ENCODE peak calls at places on chromosomes 12 and 14, in seven cellular contexts. One of them, this sample, is unnamed.

GRCh38 chr14:72605096-72605920 is 288.6 kb downstream of the DPF3 start:
- DNase-seq in mesothelial cell of epicardium: peak; percentile 32
- DNase-seq in activated B cell treated with CpG ODN at 0.5 μM for 24 hours: no peak
- DNase-seq in ascending aorta: no peak
- DNase-seq in PC-3: no peak
- DNase-seq in mucosa of descending colon: no peak
- DNase-seq in neural progenitor cell: no peak
- DNase-seq in this sample: no peak

GRCh38 chr12:5267603-5268423 is 164.1 kb upstream of the NTF3 start:
- DNase-seq in mesothelial cell of epicardium: no peak
- DNase-seq in activated B cell treated with CpG ODN at 0.5 μM for 24 hours: no peak
- DNase-seq in ascending aorta: no peak
- DNase-seq in PC-3: no peak
- DNase-seq in mucosa of descending colon: no peak
- DNase-seq in neural progenitor cell: no peak
- DNase-seq in this sample: no peak

GRCh38 chr12:51421266-51421884 is 3.3 kb upstream of the SLC4A8 start:
- DNase-seq in mesothelial cell of epicardium: no peak
- DNase-seq in activated B cell treated with CpG ODN at 0.5 μM for 24 hours: no peak
- DNase-seq in ascending aorta: no peak
- DNase-seq in PC-3: peak; percentile 84
- DNase-seq in mucosa of descending colon: peak; percentile 40
- DNase-seq in neural progenitor cell: peak; percentile 82
- DNase-seq in this sample: peak; percentile 61

GRCh38 chr12:6372403-6373003 is 2.9 kb downstream of the SCNN1A start:
- DNase-seq in mesothelial cell of epicardium: no peak
- DNase-seq in activated B cell treated with CpG ODN at 0.5 μM for 24 hours: no peak
- DNase-seq in ascending aorta: no peak
- DNase-seq in PC-3: peak; percentile 86
- DNase-seq in mucosa of descending colon: peak; percentile 56
- DNase-seq in neural progenitor cell: peak; percentile 35
- DNase-seq in this sample: no peak

GRCh38 chr14:103500148-103500990 is 22.3 kb downstream of the CKB start:
- DNase-seq in mesothelial cell of epicardium: peak; percentile 88
- DNase-seq in activated B cell treated with CpG ODN at 0.5 μM for 24 hours: peak; percentile 60
- DNase-seq in ascending aorta: no peak
- DNase-seq in PC-3: peak; percentile 81
- DNase-seq in mucosa of descending colon: peak; percentile 90
- DNase-seq in neural progenitor cell: peak; percentile 94
- DNase-seq in this sample: peak; percentile 71

GRCh38 chr12:1185460-1186182 is 194.6 kb downstream of the ERC1 start:
- DNase-seq in mesothelial cell of epicardium: no peak
- DNase-seq in activated B cell treated with CpG ODN at 0.5 μM for 24 hours: no peak
- DNase-seq in ascending aorta: no peak
- DNase-seq in PC-3: no peak
- DNase-seq in mucosa of descending colon: no peak
- DNase-seq in neural progenitor cell: no peak
- DNase-seq in this sample: peak; percentile 64

GRCh38 chr14:75426332-75427125 is 1.3 kb upstream of the JDP2 start:
- DNase-seq in mesothelial cell of epicardium: no peak
- DNase-seq in activated B cell treated with CpG ODN at 0.5 μM for 24 hours: peak; percentile 30
- DNase-seq in ascending aorta: no peak
- DNase-seq in PC-3: no peak
- DNase-seq in mucosa of descending colon: no peak
- DNase-seq in neural progenitor cell: no peak
- DNase-seq in this sample: peak; percentile 86

GRCh38 chr14:50530794-50531193 is 1.6 kb downstream of the MAP4K5 start:
- DNase-seq in mesothelial cell of epicardium: no peak
- DNase-seq in activated B cell treated with CpG ODN at 0.5 μM for 24 hours: no peak
- DNase-seq in ascending aorta: no peak
- DNase-seq in PC-3: peak; percentile 26
- DNase-seq in mucosa of descending colon: no peak
- DNase-seq in neural progenitor cell: no peak
- DNase-seq in this sample: no peak

GRCh38 chr12:15756822-15757221 is 32.4 kb downstream of the EPS8 start:
- DNase-seq in mesothelial cell of epicardium: no peak
- DNase-seq in activated B cell treated with CpG ODN at 0.5 μM for 24 hours: no peak
- DNase-seq in ascending aorta: no peak
- DNase-seq in PC-3: peak; percentile 29
- DNase-seq in mucosa of descending colon: no peak
- DNase-seq in neural progenitor cell: no peak
- DNase-seq in this sample: no peak

GRCh38 chr12:131827961-131828534 is at the start of gene MMP17:
- DNase-seq in mesothelial cell of epicardium: peak; percentile 56
- DNase-seq in activated B cell treated with CpG ODN at 0.5 μM for 24 hours: peak; percentile 69
- DNase-seq in ascending aorta: no peak
- DNase-seq in PC-3: peak; percentile 79
- DNase-seq in mucosa of descending colon: no peak
- DNase-seq in neural progenitor cell: peak; percentile 94
- DNase-seq in this sample: peak; percentile 82

GRCh38 chr14:103189481-103190470 is 66.5 kb downstream of the TNFAIP2 start:
- DNase-seq in mesothelial cell of epicardium: no peak
- DNase-seq in activated B cell treated with CpG ODN at 0.5 μM for 24 hours: no peak
- DNase-seq in ascending aorta: no peak
- DNase-seq in PC-3: no peak
- DNase-seq in mucosa of descending colon: no peak
- DNase-seq in neural progenitor cell: peak; percentile 44
- DNase-seq in this sample: no peak

GRCh38 chr12:12877789-12878455 is 13.4 kb upstream of the GPRC5A start:
- DNase-seq in mesothelial cell of epicardium: no peak
- DNase-seq in activated B cell treated with CpG ODN at 0.5 μM for 24 hours: no peak
- DNase-seq in ascending aorta: no peak
- DNase-seq in PC-3: no peak
- DNase-seq in mucosa of descending colon: peak; percentile 63
- DNase-seq in neural progenitor cell: no peak
- DNase-seq in this sample: no peak

GRCh38 chr12:22115711-22116110 is 69.7 kb downstream of the CMAS start:
- DNase-seq in mesothelial cell of epicardium: no peak
- DNase-seq in activated B cell treated with CpG ODN at 0.5 μM for 24 hours: no peak
- DNase-seq in ascending aorta: no peak
- DNase-seq in PC-3: no peak
- DNase-seq in mucosa of descending colon: no peak
- DNase-seq in neural progenitor cell: no peak
- DNase-seq in this sample: no peak

GRCh38 chr12:61757831-61758505 is 502.2 kb upstream of the USP15 start:
- DNase-seq in mesothelial cell of epicardium: no peak
- DNase-seq in activated B cell treated with CpG ODN at 0.5 μM for 24 hours: no peak
- DNase-seq in ascending aorta: no peak
- DNase-seq in PC-3: no peak
- DNase-seq in mucosa of descending colon: no peak
- DNase-seq in neural progenitor cell: no peak
- DNase-seq in this sample: no peak

GRCh38 chr14:64656986-64657385 is 47.2 kb upstream of the PLEKHG3 start:
- DNase-seq in mesothelial cell of epicardium: no peak
- DNase-seq in activated B cell treated with CpG ODN at 0.5 μM for 24 hours: no peak
- DNase-seq in ascending aorta: no peak
- DNase-seq in PC-3: no peak
- DNase-seq in mucosa of descending colon: no peak
- DNase-seq in neural progenitor cell: no peak
- DNase-seq in this sample: no peak

GRCh38 chr12:109445224-109445623 is 31.9 kb downstream of the KCTD10 start:
- DNase-seq in mesothelial cell of epicardium: no peak
- DNase-seq in activated B cell treated with CpG ODN at 0.5 μM for 24 hours: no peak
- DNase-seq in ascending aorta: no peak
- DNase-seq in PC-3: peak; percentile 68
- DNase-seq in mucosa of descending colon: no peak
- DNase-seq in neural progenitor cell: no peak
- DNase-seq in this sample: no peak

GRCh38 chr12:109440851-109441490 is 36.1 kb downstream of the KCTD10 start:
- DNase-seq in mesothelial cell of epicardium: no peak
- DNase-seq in activated B cell treated with CpG ODN at 0.5 μM for 24 hours: no peak
- DNase-seq in ascending aorta: no peak
- DNase-seq in PC-3: no peak
- DNase-seq in mucosa of descending colon: no peak
- DNase-seq in neural progenitor cell: peak; percentile 18
- DNase-seq in this sample: no peak

GRCh38 chr12:109446869-109447268 is 30.2 kb downstream of the KCTD10 start:
- DNase-seq in mesothelial cell of epicardium: no peak
- DNase-seq in activated B cell treated with CpG ODN at 0.5 μM for 24 hours: no peak
- DNase-seq in ascending aorta: no peak
- DNase-seq in PC-3: no peak
- DNase-seq in mucosa of descending colon: peak; percentile 50
- DNase-seq in neural progenitor cell: no peak
- DNase-seq in this sample: no peak

GRCh38 chr12:109444263-109444662 is 32.8 kb downstream of the KCTD10 start:
- DNase-seq in mesothelial cell of epicardium: no peak
- DNase-seq in activated B cell treated with CpG ODN at 0.5 μM for 24 hours: no peak
- DNase-seq in ascending aorta: no peak
- DNase-seq in PC-3: no peak
- DNase-seq in mucosa of descending colon: no peak
- DNase-seq in neural progenitor cell: no peak
- DNase-seq in this sample: no peak

GRCh38 chr12:109443794-109444193 is 33.3 kb downstream of the KCTD10 start:
- DNase-seq in mesothelial cell of epicardium: no peak
- DNase-seq in activated B cell treated with CpG ODN at 0.5 μM for 24 hours: no peak
- DNase-seq in ascending aorta: no peak
- DNase-seq in PC-3: no peak
- DNase-seq in mucosa of descending colon: no peak
- DNase-seq in neural progenitor cell: no peak
- DNase-seq in this sample: no peak
- TF ChIP-seq CTCF in mesothelial cell of epicardium: no peak
- TF ChIP-seq CTCF in activated B cell treated with CpG ODN at 0.5 μM for 24 hours: no peak
- TF ChIP-seq CTCF in ascending aorta: no peak
- TF ChIP-seq CTCF in PC-3: no peak
- TF ChIP-seq CTCF in mucosa of descending colon: no peak
- TF ChIP-seq CTCF in neural progenitor cell: no peak
- TF ChIP-seq CTCF in this sample: no peak

GRCh38 chr12:50110762-50111416 is 1.1 kb upstream of the COX14 start:
- DNase-seq in mesothelial cell of epicardium: no peak
- DNase-seq in activated B cell treated with CpG ODN at 0.5 μM for 24 hours: peak; percentile 58
- DNase-seq in ascending aorta: peak; percentile 55
- DNase-seq in PC-3: peak; percentile 22
- DNase-seq in mucosa of descending colon: peak; percentile 79
- DNase-seq in neural progenitor cell: peak; percentile 60
- DNase-seq in this sample: no peak
- TF ChIP-seq CTCF in mesothelial cell of epicardium: no peak
- TF ChIP-seq CTCF in activated B cell treated with CpG ODN at 0.5 μM for 24 hours: no peak
- TF ChIP-seq CTCF in ascending aorta: no peak
- TF ChIP-seq CTCF in PC-3: no peak
- TF ChIP-seq CTCF in mucosa of descending colon: no peak
- TF ChIP-seq CTCF in neural progenitor cell: no peak
- TF ChIP-seq CTCF in this sample: no peak

GRCh38 chr14:93971635-93972027 is 4.7 kb downstream of the ASB2 start:
- DNase-seq in mesothelial cell of epicardium: no peak
- DNase-seq in activated B cell treated with CpG ODN at 0.5 μM for 24 hours: no peak
- DNase-seq in ascending aorta: no peak
- DNase-seq in PC-3: no peak
- DNase-seq in mucosa of descending colon: no peak
- DNase-seq in neural progenitor cell: no peak
- DNase-seq in this sample: no peak

GRCh38 chr14:93969082-93969828 is 7.1 kb downstream of the ASB2 start:
- DNase-seq in mesothelial cell of epicardium: no peak
- DNase-seq in activated B cell treated with CpG ODN at 0.5 μM for 24 hours: no peak
- DNase-seq in ascending aorta: no peak
- DNase-seq in PC-3: no peak
- DNase-seq in mucosa of descending colon: no peak
- DNase-seq in neural progenitor cell: no peak
- DNase-seq in this sample: no peak

GRCh38 chr14:93972618-93973205 is 3.7 kb downstream of the ASB2 start:
- DNase-seq in mesothelial cell of epicardium: no peak
- DNase-seq in activated B cell treated with CpG ODN at 0.5 μM for 24 hours: no peak
- DNase-seq in ascending aorta: no peak
- DNase-seq in PC-3: no peak
- DNase-seq in mucosa of descending colon: no peak
- DNase-seq in neural progenitor cell: no peak
- DNase-seq in this sample: no peak

GRCh38 chr14:93970589-93970966 is 5.8 kb downstream of the ASB2 start:
- DNase-seq in mesothelial cell of epicardium: no peak
- DNase-seq in activated B cell treated with CpG ODN at 0.5 μM for 24 hours: peak; percentile 42
- DNase-seq in ascending aorta: no peak
- DNase-seq in PC-3: peak; percentile 46
- DNase-seq in mucosa of descending colon: peak; percentile 59
- DNase-seq in neural progenitor cell: peak; percentile 32
- DNase-seq in this sample: no peak

GRCh38 chr14:93970967-93971634 is 5.3 kb downstream of the ASB2 start:
- DNase-seq in mesothelial cell of epicardium: no peak
- DNase-seq in activated B cell treated with CpG ODN at 0.5 μM for 24 hours: peak; percentile 59
- DNase-seq in ascending aorta: no peak
- DNase-seq in PC-3: no peak
- DNase-seq in mucosa of descending colon: peak; percentile 55
- DNase-seq in neural progenitor cell: no peak
- DNase-seq in this sample: peak; percentile 72
- TF ChIP-seq CTCF in mesothelial cell of epicardium: no peak
- TF ChIP-seq CTCF in activated B cell treated with CpG ODN at 0.5 μM for 24 hours: no peak
- TF ChIP-seq CTCF in ascending aorta: no peak
- TF ChIP-seq CTCF in PC-3: no peak
- TF ChIP-seq CTCF in mucosa of descending colon: no peak
- TF ChIP-seq CTCF in neural progenitor cell: no peak
- TF ChIP-seq CTCF in this sample: no peak

GRCh38 chr12:124938066-124938465 is 23.6 kb upstream of the UBC start:
- DNase-seq in mesothelial cell of epicardium: no peak
- DNase-seq in activated B cell treated with CpG ODN at 0.5 μM for 24 hours: no peak
- DNase-seq in ascending aorta: no peak
- DNase-seq in PC-3: peak; percentile 13
- DNase-seq in mucosa of descending colon: no peak
- DNase-seq in neural progenitor cell: no peak
- DNase-seq in this sample: no peak

GRCh38 chr12:124940143-124940392 is 25.6 kb upstream of the UBC start:
- DNase-seq in mesothelial cell of epicardium: no peak
- DNase-seq in activated B cell treated with CpG ODN at 0.5 μM for 24 hours: no peak
- DNase-seq in ascending aorta: no peak
- DNase-seq in PC-3: no peak
- DNase-seq in mucosa of descending colon: no peak
- DNase-seq in neural progenitor cell: no peak
- DNase-seq in this sample: no peak

GRCh38 chr12:124940393-124941169 is 26.1 kb upstream of the UBC start:
- DNase-seq in mesothelial cell of epicardium: peak; percentile 83
- DNase-seq in activated B cell treated with CpG ODN at 0.5 μM for 24 hours: peak; percentile 62
- DNase-seq in ascending aorta: peak; percentile 75
- DNase-seq in PC-3: peak; percentile 97
- DNase-seq in mucosa of descending colon: peak; percentile 95
- DNase-seq in neural progenitor cell: peak; percentile 93
- DNase-seq in this sample: peak; percentile 68

GRCh38 chr12:124939428-124940142 is 25.1 kb upstream of the UBC start:
- DNase-seq in mesothelial cell of epicardium: peak; percentile 94
- DNase-seq in activated B cell treated with CpG ODN at 0.5 μM for 24 hours: peak; percentile 80
- DNase-seq in ascending aorta: peak; percentile 53
- DNase-seq in PC-3: peak; percentile 98
- DNase-seq in mucosa of descending colon: peak; percentile 89
- DNase-seq in neural progenitor cell: peak; percentile 93
- DNase-seq in this sample: no peak

DNA sequence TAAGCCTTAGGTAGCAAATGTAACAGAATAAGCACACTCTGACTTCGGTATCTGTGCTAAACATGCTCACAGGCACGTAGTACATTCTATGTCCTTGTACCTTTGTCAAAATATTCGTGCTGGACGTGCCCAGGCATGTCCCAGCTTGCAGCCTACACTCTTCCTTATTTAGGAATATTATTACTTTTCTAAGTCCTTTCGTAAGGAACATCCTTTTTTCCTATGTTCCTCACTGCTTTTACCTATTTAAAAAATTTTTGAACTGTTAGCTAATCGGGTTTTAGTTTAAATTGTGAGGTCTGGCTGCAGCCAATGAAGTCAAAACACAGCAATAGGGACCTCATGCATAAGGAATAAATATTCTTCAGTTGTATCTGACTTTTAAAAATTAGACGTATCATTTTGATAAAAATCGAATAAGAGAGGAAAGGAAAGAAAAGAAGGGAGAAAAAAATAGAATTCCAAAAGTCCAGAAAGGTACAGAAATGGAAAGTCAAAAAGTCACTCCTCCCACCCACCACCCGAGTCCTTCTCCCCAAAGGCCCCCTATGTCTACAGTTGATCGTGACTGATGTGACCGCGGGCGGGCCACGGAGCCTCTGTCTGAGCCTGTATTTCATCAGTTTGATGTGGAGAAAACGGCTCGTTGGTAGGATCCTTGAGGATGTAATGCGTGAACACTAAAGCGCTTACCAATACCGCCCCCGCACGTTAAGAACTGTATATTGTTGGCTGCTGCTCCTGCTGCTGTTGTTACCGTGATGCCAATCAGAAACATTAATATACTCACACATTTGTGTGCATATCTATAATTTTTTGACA is 24.4 kb upstream of the UBC start:
- DNase-seq in mesothelial cell of epicardium: peak; percentile 61
- DNase-seq in activated B cell treated with CpG ODN at 0.5 μM for 24 hours: no peak
- DNase-seq in ascending aorta: peak; percentile 38
- DNase-seq in PC-3: peak; percentile 68
- DNase-seq in mucosa of descending colon: peak; percentile 75
- DNase-seq in neural progenitor cell: peak; percentile 80
- DNase-seq in this sample: no peak
- TF ChIP-seq CTCF in mesothelial cell of epicardium: no peak
- TF ChIP-seq CTCF in activated B cell treated with CpG ODN at 0.5 μM for 24 hours: no peak
- TF ChIP-seq CTCF in ascending aorta: peak; percentile 55
- TF ChIP-seq CTCF in PC-3: peak; percentile 81
- TF ChIP-seq CTCF in mucosa of descending colon: no peak
- TF ChIP-seq CTCF in neural progenitor cell: peak; percentile 51
- TF ChIP-seq CTCF in this sample: peak; percentile 41

This sample was measured in GM13977.